ENCODE peak calls at places on chromosomes 11 and 22, in ten cellular contexts. One of them, this sample, is unnamed.

GRCh38 chr11:2387266-2387982 is 10.3 kb downstream of the CD81 start:
- DNase-seq in nephron progenitor cell: no peak
- DNase-seq in stimulated activated CD4-positive, alpha-beta T cell treated with anti-CD3 and anti-CD28 coated beads, Interleukin-4, amount 100 ng/mL, for 48 hours: no peak
- DNase-seq in stimulated activated CD8-positive, alpha-beta memory T cell treated with anti-CD3 and anti-CD28 coated beads, Interleukin-2, amount 100 ng/mL, for 48 hours: no peak
- DNase-seq in HCT116: no peak
- DNase-seq in Right ventricle myocardium superior: no peak
- DNase-seq in CD4-positive, alpha-beta T cell: no peak
- DNase-seq in NCI-H1436: no peak
- DNase-seq in GM23248: peak; percentile 60
- DNase-seq in putamen: peak; percentile 53
- DNase-seq in this sample: no peak

GRCh38 chr11:70297341-70297740 is 26.9 kb downstream of the PPFIA1 start:
- DNase-seq in nephron progenitor cell: no peak
- DNase-seq in CD4-positive, alpha-beta T cell: no peak
- DNase-seq in stimulated activated CD4-positive, alpha-beta T cell treated with anti-CD3 and anti-CD28 coated beads, Interleukin-4, amount 100 ng/mL, for 48 hours: no peak
- DNase-seq in HCT116: no peak
- DNase-seq in Right ventricle myocardium superior: no peak
- DNase-seq in GM23248: peak; percentile 27
- DNase-seq in putamen: no peak
- DNase-seq in stimulated activated CD8-positive, alpha-beta memory T cell treated with anti-CD3 and anti-CD28 coated beads, Interleukin-2, amount 100 ng/mL, for 48 hours: no peak
- DNase-seq in NCI-H1436: no peak
- DNase-seq in this sample: no peak

GRCh38 chr11:12540913-12541587 is 133.2 kb upstream of the TEAD1 start:
- DNase-seq in putamen: no peak
- DNase-seq in nephron progenitor cell: no peak
- DNase-seq in CD4-positive, alpha-beta T cell: no peak
- DNase-seq in GM23248: peak; percentile 96
- DNase-seq in stimulated activated CD8-positive, alpha-beta memory T cell treated with anti-CD3 and anti-CD28 coated beads, Interleukin-2, amount 100 ng/mL, for 48 hours: no peak
- DNase-seq in HCT116: no peak
- DNase-seq in NCI-H1436: no peak
- DNase-seq in stimulated activated CD4-positive, alpha-beta T cell treated with anti-CD3 and anti-CD28 coated beads, Interleukin-4, amount 100 ng/mL, for 48 hours: no peak
- DNase-seq in Right ventricle myocardium superior: no peak
- DNase-seq in this sample: no peak

GRCh38 chr11:79229047-79229446 is 211.8 kb downstream of the TENM4 start:
- DNase-seq in GM23248: no peak
- DNase-seq in stimulated activated CD8-positive, alpha-beta memory T cell treated with anti-CD3 and anti-CD28 coated beads, Interleukin-2, amount 100 ng/mL, for 48 hours: no peak
- DNase-seq in putamen: no peak
- DNase-seq in nephron progenitor cell: no peak
- DNase-seq in NCI-H1436: no peak
- DNase-seq in stimulated activated CD4-positive, alpha-beta T cell treated with anti-CD3 and anti-CD28 coated beads, Interleukin-4, amount 100 ng/mL, for 48 hours: no peak
- DNase-seq in CD4-positive, alpha-beta T cell: no peak
- DNase-seq in Right ventricle myocardium superior: no peak
- DNase-seq in HCT116: no peak
- DNase-seq in this sample: no peak

GRCh38 chr11:69085490-69086095 is 36.9 kb downstream of the TPCN2 start:
- DNase-seq in NCI-H1436: no peak
- DNase-seq in GM23248: no peak
- DNase-seq in HCT116: no peak
- DNase-seq in stimulated activated CD8-positive, alpha-beta memory T cell treated with anti-CD3 and anti-CD28 coated beads, Interleukin-2, amount 100 ng/mL, for 48 hours: no peak
- DNase-seq in Right ventricle myocardium superior: no peak
- DNase-seq in stimulated activated CD4-positive, alpha-beta T cell treated with anti-CD3 and anti-CD28 coated beads, Interleukin-4, amount 100 ng/mL, for 48 hours: no peak
- DNase-seq in putamen: no peak
- DNase-seq in CD4-positive, alpha-beta T cell: no peak
- DNase-seq in nephron progenitor cell: no peak
- DNase-seq in this sample: no peak

GRCh38 chr11:117823294-117823940 is 1.1 kb downstream of the FXYD2 start:
- DNase-seq in NCI-H1436: no peak
- DNase-seq in stimulated activated CD8-positive, alpha-beta memory T cell treated with anti-CD3 and anti-CD28 coated beads, Interleukin-2, amount 100 ng/mL, for 48 hours: no peak
- DNase-seq in GM23248: no peak
- DNase-seq in CD4-positive, alpha-beta T cell: no peak
- DNase-seq in HCT116: no peak
- DNase-seq in Right ventricle myocardium superior: no peak
- DNase-seq in nephron progenitor cell: no peak
- DNase-seq in putamen: no peak
- DNase-seq in stimulated activated CD4-positive, alpha-beta T cell treated with anti-CD3 and anti-CD28 coated beads, Interleukin-4, amount 100 ng/mL, for 48 hours: no peak
- DNase-seq in this sample: no peak

GRCh38 chr22:49328630-49329405 is 498.9 kb downstream of the BRD1 start:
- DNase-seq in Right ventricle myocardium superior: no peak
- DNase-seq in GM23248: no peak
- DNase-seq in NCI-H1436: no peak
- DNase-seq in putamen: no peak
- DNase-seq in stimulated activated CD8-positive, alpha-beta memory T cell treated with anti-CD3 and anti-CD28 coated beads, Interleukin-2, amount 100 ng/mL, for 48 hours: no peak
- DNase-seq in HCT116: no peak
- DNase-seq in stimulated activated CD4-positive, alpha-beta T cell treated with anti-CD3 and anti-CD28 coated beads, Interleukin-4, amount 100 ng/mL, for 48 hours: no peak
- DNase-seq in nephron progenitor cell: no peak
- DNase-seq in CD4-positive, alpha-beta T cell: no peak
- DNase-seq in this sample: no peak

GRCh38 chr11:69055598-69056516 is 7.1 kb downstream of the TPCN2 start:
- DNase-seq in stimulated activated CD8-positive, alpha-beta memory T cell treated with anti-CD3 and anti-CD28 coated beads, Interleukin-2, amount 100 ng/mL, for 48 hours: peak; percentile 28
- DNase-seq in stimulated activated CD4-positive, alpha-beta T cell treated with anti-CD3 and anti-CD28 coated beads, Interleukin-4, amount 100 ng/mL, for 48 hours: no peak
- DNase-seq in nephron progenitor cell: no peak
- DNase-seq in NCI-H1436: no peak
- DNase-seq in HCT116: no peak
- DNase-seq in putamen: peak; percentile 82
- DNase-seq in Right ventricle myocardium superior: peak; percentile 72
- DNase-seq in CD4-positive, alpha-beta T cell: no peak
- DNase-seq in GM23248: no peak
- DNase-seq in this sample: no peak

GRCh38 chr11:68655406-68655805 is 28.9 kb upstream of the GAL start:
- DNase-seq in putamen: no peak
- DNase-seq in stimulated activated CD4-positive, alpha-beta T cell treated with anti-CD3 and anti-CD28 coated beads, Interleukin-4, amount 100 ng/mL, for 48 hours: no peak
- DNase-seq in Right ventricle myocardium superior: peak; percentile 33
- DNase-seq in NCI-H1436: no peak
- DNase-seq in HCT116: no peak
- DNase-seq in CD4-positive, alpha-beta T cell: no peak
- DNase-seq in stimulated activated CD8-positive, alpha-beta memory T cell treated with anti-CD3 and anti-CD28 coated beads, Interleukin-2, amount 100 ng/mL, for 48 hours: no peak
- DNase-seq in GM23248: no peak
- DNase-seq in nephron progenitor cell: no peak
- DNase-seq in this sample: no peak

GRCh38 chr11:105933666-105934065 is 88.4 kb downstream of the MSANTD4 start:
- DNase-seq in HCT116: no peak
- DNase-seq in nephron progenitor cell: no peak
- DNase-seq in GM23248: no peak
- DNase-seq in CD4-positive, alpha-beta T cell: no peak
- DNase-seq in putamen: no peak
- DNase-seq in NCI-H1436: no peak
- DNase-seq in stimulated activated CD8-positive, alpha-beta memory T cell treated with anti-CD3 and anti-CD28 coated beads, Interleukin-2, amount 100 ng/mL, for 48 hours: no peak
- DNase-seq in stimulated activated CD4-positive, alpha-beta T cell treated with anti-CD3 and anti-CD28 coated beads, Interleukin-4, amount 100 ng/mL, for 48 hours: no peak
- DNase-seq in Right ventricle myocardium superior: no peak
- DNase-seq in this sample: no peak

GRCh38 chr11:6319879-6320410 is 356 bp downstream of the CAVIN3 start:
- DNase-seq in HCT116: peak; percentile 76
- DNase-seq in NCI-H1436: no peak
- DNase-seq in stimulated activated CD4-positive, alpha-beta T cell treated with anti-CD3 and anti-CD28 coated beads, Interleukin-4, amount 100 ng/mL, for 48 hours: peak; percentile 24
- DNase-seq in putamen: no peak
- DNase-seq in CD4-positive, alpha-beta T cell: no peak
- DNase-seq in Right ventricle myocardium superior: peak; percentile 95
- DNase-seq in stimulated activated CD8-positive, alpha-beta memory T cell treated with anti-CD3 and anti-CD28 coated beads, Interleukin-2, amount 100 ng/mL, for 48 hours: no peak
- DNase-seq in nephron progenitor cell: peak; percentile 60
- DNase-seq in GM23248: peak; percentile 99
- DNase-seq in this sample: no peak

GRCh38 chr11:81192516-81192915 is 1541.1 kb downstream of the FAM181B start:
- DNase-seq in HCT116: no peak
- DNase-seq in nephron progenitor cell: no peak
- DNase-seq in NCI-H1436: no peak
- DNase-seq in CD4-positive, alpha-beta T cell: no peak
- DNase-seq in putamen: no peak
- DNase-seq in Right ventricle myocardium superior: no peak
- DNase-seq in stimulated activated CD8-positive, alpha-beta memory T cell treated with anti-CD3 and anti-CD28 coated beads, Interleukin-2, amount 100 ng/mL, for 48 hours: no peak
- DNase-seq in GM23248: no peak
- DNase-seq in stimulated activated CD4-positive, alpha-beta T cell treated with anti-CD3 and anti-CD28 coated beads, Interleukin-4, amount 100 ng/mL, for 48 hours: no peak
- DNase-seq in this sample: no peak

GRCh38 chr11:13118194-13118593 is 109.1 kb downstream of the RASSF10 start:
- DNase-seq in NCI-H1436: no peak
- DNase-seq in CD4-positive, alpha-beta T cell: no peak
- DNase-seq in putamen: no peak
- DNase-seq in stimulated activated CD8-positive, alpha-beta memory T cell treated with anti-CD3 and anti-CD28 coated beads, Interleukin-2, amount 100 ng/mL, for 48 hours: no peak
- DNase-seq in stimulated activated CD4-positive, alpha-beta T cell treated with anti-CD3 and anti-CD28 coated beads, Interleukin-4, amount 100 ng/mL, for 48 hours: no peak
- DNase-seq in GM23248: peak; percentile 94
- DNase-seq in nephron progenitor cell: no peak
- DNase-seq in Right ventricle myocardium superior: no peak
- DNase-seq in HCT116: peak; percentile 78
- DNase-seq in this sample: no peak

GRCh38 chr11:76903325-76903724 is 42.6 kb downstream of the ACER3 start:
- DNase-seq in putamen: no peak
- DNase-seq in stimulated activated CD4-positive, alpha-beta T cell treated with anti-CD3 and anti-CD28 coated beads, Interleukin-4, amount 100 ng/mL, for 48 hours: no peak
- DNase-seq in HCT116: peak; percentile 18
- DNase-seq in Right ventricle myocardium superior: no peak
- DNase-seq in nephron progenitor cell: no peak
- DNase-seq in stimulated activated CD8-positive, alpha-beta memory T cell treated with anti-CD3 and anti-CD28 coated beads, Interleukin-2, amount 100 ng/mL, for 48 hours: no peak
- DNase-seq in NCI-H1436: no peak
- DNase-seq in CD4-positive, alpha-beta T cell: no peak
- DNase-seq in GM23248: no peak
- DNase-seq in this sample: no peak

GRCh38 chr11:70246196-70246595 is 24.3 kb upstream of the PPFIA1 start:
- DNase-seq in putamen: no peak
- DNase-seq in stimulated activated CD8-positive, alpha-beta memory T cell treated with anti-CD3 and anti-CD28 coated beads, Interleukin-2, amount 100 ng/mL, for 48 hours: no peak
- DNase-seq in GM23248: no peak
- DNase-seq in NCI-H1436: no peak
- DNase-seq in HCT116: no peak
- DNase-seq in CD4-positive, alpha-beta T cell: no peak
- DNase-seq in nephron progenitor cell: no peak
- DNase-seq in Right ventricle myocardium superior: peak; percentile 11
- DNase-seq in stimulated activated CD4-positive, alpha-beta T cell treated with anti-CD3 and anti-CD28 coated beads, Interleukin-4, amount 100 ng/mL, for 48 hours: no peak
- DNase-seq in this sample: no peak

GRCh38 chr11:128291835-128292234 is 295.5 kb downstream of the ETS1 start:
- DNase-seq in Right ventricle myocardium superior: no peak
- DNase-seq in stimulated activated CD4-positive, alpha-beta T cell treated with anti-CD3 and anti-CD28 coated beads, Interleukin-4, amount 100 ng/mL, for 48 hours: no peak
- DNase-seq in NCI-H1436: no peak
- DNase-seq in GM23248: no peak
- DNase-seq in putamen: no peak
- DNase-seq in nephron progenitor cell: no peak
- DNase-seq in CD4-positive, alpha-beta T cell: peak; percentile 56
- DNase-seq in HCT116: no peak
- DNase-seq in stimulated activated CD8-positive, alpha-beta memory T cell treated with anti-CD3 and anti-CD28 coated beads, Interleukin-2, amount 100 ng/mL, for 48 hours: no peak
- DNase-seq in this sample: no peak

GRCh38 chr11:104736503-104736902 is 161.8 kb downstream of the CASP12 start:
- DNase-seq in nephron progenitor cell: no peak
- DNase-seq in stimulated activated CD8-positive, alpha-beta memory T cell treated with anti-CD3 and anti-CD28 coated beads, Interleukin-2, amount 100 ng/mL, for 48 hours: no peak
- DNase-seq in HCT116: no peak
- DNase-seq in Right ventricle myocardium superior: no peak
- DNase-seq in NCI-H1436: no peak
- DNase-seq in putamen: no peak
- DNase-seq in CD4-positive, alpha-beta T cell: no peak
- DNase-seq in stimulated activated CD4-positive, alpha-beta T cell treated with anti-CD3 and anti-CD28 coated beads, Interleukin-4, amount 100 ng/mL, for 48 hours: no peak
- DNase-seq in GM23248: no peak
- DNase-seq in this sample: no peak

GRCh38 chr22:24051568-24051967 is 40.5 kb downstream of the CABIN1 start:
- DNase-seq in nephron progenitor cell: no peak
- DNase-seq in HCT116: no peak
- DNase-seq in CD4-positive, alpha-beta T cell: no peak
- DNase-seq in putamen: no peak
- DNase-seq in Right ventricle myocardium superior: no peak
- DNase-seq in stimulated activated CD4-positive, alpha-beta T cell treated with anti-CD3 and anti-CD28 coated beads, Interleukin-4, amount 100 ng/mL, for 48 hours: no peak
- DNase-seq in NCI-H1436: no peak
- DNase-seq in GM23248: peak; percentile 93
- DNase-seq in stimulated activated CD8-positive, alpha-beta memory T cell treated with anti-CD3 and anti-CD28 coated beads, Interleukin-2, amount 100 ng/mL, for 48 hours: no peak
- DNase-seq in this sample: no peak

GRCh38 chr22:27107824-27108223 is 450.4 kb downstream of the MIAT start:
- DNase-seq in Right ventricle myocardium superior: peak; percentile 67
- DNase-seq in CD4-positive, alpha-beta T cell: no peak
- DNase-seq in nephron progenitor cell: no peak
- DNase-seq in GM23248: peak; percentile 91
- DNase-seq in stimulated activated CD8-positive, alpha-beta memory T cell treated with anti-CD3 and anti-CD28 coated beads, Interleukin-2, amount 100 ng/mL, for 48 hours: no peak
- DNase-seq in NCI-H1436: no peak
- DNase-seq in stimulated activated CD4-positive, alpha-beta T cell treated with anti-CD3 and anti-CD28 coated beads, Interleukin-4, amount 100 ng/mL, for 48 hours: no peak
- DNase-seq in HCT116: peak; percentile 70
- DNase-seq in putamen: no peak
- DNase-seq in this sample: no peak

GRCh38 chr11:118915941-118916841 is 9.5 kb downstream of the BCL9L start:
- DNase-seq in CD4-positive, alpha-beta T cell: no peak
- DNase-seq in HCT116: no peak
- DNase-seq in stimulated activated CD4-positive, alpha-beta T cell treated with anti-CD3 and anti-CD28 coated beads, Interleukin-4, amount 100 ng/mL, for 48 hours: no peak
- DNase-seq in stimulated activated CD8-positive, alpha-beta memory T cell treated with anti-CD3 and anti-CD28 coated beads, Interleukin-2, amount 100 ng/mL, for 48 hours: no peak
- DNase-seq in GM23248: peak; percentile 26
- DNase-seq in nephron progenitor cell: no peak
- DNase-seq in putamen: no peak
- DNase-seq in NCI-H1436: no peak
- DNase-seq in Right ventricle myocardium superior: no peak
- DNase-seq in this sample: no peak

GRCh38 chr11:19196458-19196857 is 5.3 kb downstream of the CSRP3 start:
- DNase-seq in NCI-H1436: no peak
- DNase-seq in stimulated activated CD8-positive, alpha-beta memory T cell treated with anti-CD3 and anti-CD28 coated beads, Interleukin-2, amount 100 ng/mL, for 48 hours: no peak
- DNase-seq in Right ventricle myocardium superior: no peak
- DNase-seq in stimulated activated CD4-positive, alpha-beta T cell treated with anti-CD3 and anti-CD28 coated beads, Interleukin-4, amount 100 ng/mL, for 48 hours: no peak
- DNase-seq in putamen: no peak
- DNase-seq in HCT116: no peak
- DNase-seq in nephron progenitor cell: no peak
- DNase-seq in GM23248: no peak
- DNase-seq in CD4-positive, alpha-beta T cell: no peak
- DNase-seq in this sample: no peak

GRCh38 chr22:35568751-35569725 is 28.4 kb downstream of the RASD2 start:
- DNase-seq in stimulated activated CD8-positive, alpha-beta memory T cell treated with anti-CD3 and anti-CD28 coated beads, Interleukin-2, amount 100 ng/mL, for 48 hours: no peak
- DNase-seq in putamen: no peak
- DNase-seq in GM23248: peak; percentile 94
- DNase-seq in HCT116: no peak
- DNase-seq in NCI-H1436: no peak
- DNase-seq in nephron progenitor cell: no peak
- DNase-seq in stimulated activated CD4-positive, alpha-beta T cell treated with anti-CD3 and anti-CD28 coated beads, Interleukin-4, amount 100 ng/mL, for 48 hours: no peak
- DNase-seq in CD4-positive, alpha-beta T cell: no peak
- DNase-seq in Right ventricle myocardium superior: no peak
- DNase-seq in this sample: no peak

GRCh38 chr11:25197515-25197914 is 700.7 kb downstream of the LUZP2 start:
- DNase-seq in stimulated activated CD4-positive, alpha-beta T cell treated with anti-CD3 and anti-CD28 coated beads, Interleukin-4, amount 100 ng/mL, for 48 hours: no peak
- DNase-seq in NCI-H1436: no peak
- DNase-seq in stimulated activated CD8-positive, alpha-beta memory T cell treated with anti-CD3 and anti-CD28 coated beads, Interleukin-2, amount 100 ng/mL, for 48 hours: no peak
- DNase-seq in CD4-positive, alpha-beta T cell: no peak
- DNase-seq in HCT116: no peak
- DNase-seq in Right ventricle myocardium superior: no peak
- DNase-seq in nephron progenitor cell: no peak
- DNase-seq in GM23248: no peak
- DNase-seq in putamen: no peak
- DNase-seq in this sample: no peak

GRCh38 chr22:46076651-46077339 is 73.5 kb upstream of the PPARA start:
- DNase-seq in stimulated activated CD4-positive, alpha-beta T cell treated with anti-CD3 and anti-CD28 coated beads, Interleukin-4, amount 100 ng/mL, for 48 hours: no peak
- DNase-seq in putamen: no peak
- DNase-seq in CD4-positive, alpha-beta T cell: no peak
- DNase-seq in Right ventricle myocardium superior: peak; percentile 69
- DNase-seq in NCI-H1436: no peak
- DNase-seq in HCT116: no peak
- DNase-seq in GM23248: peak; percentile 85
- DNase-seq in stimulated activated CD8-positive, alpha-beta memory T cell treated with anti-CD3 and anti-CD28 coated beads, Interleukin-2, amount 100 ng/mL, for 48 hours: no peak
- DNase-seq in nephron progenitor cell: no peak
- DNase-seq in this sample: no peak

GRCh38 chr11:6538892-6539291 is 41.8 kb downstream of the DNHD1 start:
- DNase-seq in stimulated activated CD4-positive, alpha-beta T cell treated with anti-CD3 and anti-CD28 coated beads, Interleukin-4, amount 100 ng/mL, for 48 hours: no peak
- DNase-seq in HCT116: no peak
- DNase-seq in nephron progenitor cell: no peak
- DNase-seq in CD4-positive, alpha-beta T cell: no peak
- DNase-seq in stimulated activated CD8-positive, alpha-beta memory T cell treated with anti-CD3 and anti-CD28 coated beads, Interleukin-2, amount 100 ng/mL, for 48 hours: no peak
- DNase-seq in putamen: no peak
- DNase-seq in Right ventricle myocardium superior: no peak
- DNase-seq in NCI-H1436: no peak
- DNase-seq in GM23248: no peak
- DNase-seq in this sample: no peak

GRCh38 chr22:49598338-49598737 is 229.3 kb downstream of the BRD1 start:
- DNase-seq in HCT116: no peak
- DNase-seq in GM23248: no peak
- DNase-seq in stimulated activated CD8-positive, alpha-beta memory T cell treated with anti-CD3 and anti-CD28 coated beads, Interleukin-2, amount 100 ng/mL, for 48 hours: no peak
- DNase-seq in stimulated activated CD4-positive, alpha-beta T cell treated with anti-CD3 and anti-CD28 coated beads, Interleukin-4, amount 100 ng/mL, for 48 hours: no peak
- DNase-seq in nephron progenitor cell: no peak
- DNase-seq in putamen: no peak
- DNase-seq in NCI-H1436: no peak
- DNase-seq in Right ventricle myocardium superior: no peak
- DNase-seq in CD4-positive, alpha-beta T cell: no peak
- DNase-seq in this sample: no peak

GRCh38 chr11:118953265-118953664 is 2.8 kb upstream of the UPK2 start:
- DNase-seq in stimulated activated CD8-positive, alpha-beta memory T cell treated with anti-CD3 and anti-CD28 coated beads, Interleukin-2, amount 100 ng/mL, for 48 hours: no peak
- DNase-seq in stimulated activated CD4-positive, alpha-beta T cell treated with anti-CD3 and anti-CD28 coated beads, Interleukin-4, amount 100 ng/mL, for 48 hours: no peak
- DNase-seq in HCT116: no peak
- DNase-seq in nephron progenitor cell: peak; percentile 44
- DNase-seq in Right ventricle myocardium superior: no peak
- DNase-seq in GM23248: no peak
- DNase-seq in putamen: peak; percentile 93
- DNase-seq in CD4-positive, alpha-beta T cell: no peak
- DNase-seq in NCI-H1436: peak; percentile 94
- DNase-seq in this sample: peak; percentile 86

GRCh38 chr11:58592760-58593472 is 14.1 kb downstream of the ZFP91 start:
- DNase-seq in stimulated activated CD4-positive, alpha-beta T cell treated with anti-CD3 and anti-CD28 coated beads, Interleukin-4, amount 100 ng/mL, for 48 hours: peak; percentile 42
- DNase-seq in Right ventricle myocardium superior: no peak
- DNase-seq in GM23248: no peak
- DNase-seq in stimulated activated CD8-positive, alpha-beta memory T cell treated with anti-CD3 and anti-CD28 coated beads, Interleukin-2, amount 100 ng/mL, for 48 hours: no peak
- DNase-seq in HCT116: no peak
- DNase-seq in NCI-H1436: peak; percentile 59
- DNase-seq in putamen: no peak
- DNase-seq in CD4-positive, alpha-beta T cell: no peak
- DNase-seq in nephron progenitor cell: no peak
- DNase-seq in this sample: no peak

This sample was measured in NCI-H1417 treated with DMSO at 0.1 percent for 48 hours.